ENCODE peak calls at places on chromosome 21, in seven cellular contexts. One of them, this sample, is unnamed.

GRCh38 chr21:32884062-32884461 is 112.5 kb upstream of the PAXBP1 start:
- DNase-seq in GM23338: peak
- DNase-seq in fibroblast of mammary gland: no peak
- DNase-seq in fibroblast of lung: no peak
- DNase-seq in IMR-90: no peak
- DNase-seq in breast epithelium: no peak
- DNase-seq in GM12865: peak
- DNase-seq in this sample: peak

GRCh38 chr21:36835383-36835795 is 131.1 kb downstream of the HLCS start:
- DNase-seq in GM23338: no peak
- DNase-seq in fibroblast of mammary gland: no peak
- DNase-seq in fibroblast of lung: no peak
- DNase-seq in IMR-90: no peak
- DNase-seq in breast epithelium: no peak
- DNase-seq in GM12865: no peak
- DNase-seq in this sample: no peak

GRCh38 chr21:37207441-37208009 is 59.6 kb downstream of the VPS26C start:
- DNase-seq in GM23338: no peak
- DNase-seq in fibroblast of mammary gland: peak
- DNase-seq in fibroblast of lung: peak
- DNase-seq in IMR-90: no peak
- DNase-seq in breast epithelium: peak
- DNase-seq in GM12865: peak
- DNase-seq in this sample: peak

GRCh38 chr21:41610042-41610839 is 102.3 kb upstream of the TMPRSS2 start:
- DNase-seq in GM23338: peak
- DNase-seq in fibroblast of mammary gland: peak
- DNase-seq in fibroblast of lung: peak
- DNase-seq in IMR-90: peak
- DNase-seq in breast epithelium: peak
- DNase-seq in GM12865: peak
- DNase-seq in this sample: peak

GRCh38 chr21:41825216-41825615 is 53.9 kb downstream of the PRDM15 start:
- DNase-seq in GM23338: no peak
- DNase-seq in fibroblast of mammary gland: no peak
- DNase-seq in fibroblast of lung: no peak
- DNase-seq in IMR-90: no peak
- DNase-seq in breast epithelium: no peak
- DNase-seq in GM12865: no peak
- DNase-seq in this sample: no peak

GRCh38 chr21:28239345-28239744 is 753.3 kb downstream of the LTN1 start:
- DNase-seq in GM23338: no peak
- DNase-seq in fibroblast of mammary gland: no peak
- DNase-seq in fibroblast of lung: no peak
- DNase-seq in IMR-90: no peak
- DNase-seq in breast epithelium: peak
- DNase-seq in GM12865: no peak
- DNase-seq in this sample: no peak

GRCh38 chr21:32940079-32941014 is 85.4 kb upstream of the OLIG2 start:
- DNase-seq in GM23338: peak
- DNase-seq in fibroblast of mammary gland: peak
- DNase-seq in fibroblast of lung: peak
- DNase-seq in IMR-90: peak
- DNase-seq in breast epithelium: no peak
- DNase-seq in GM12865: peak
- DNase-seq in this sample: peak

GRCh38 chr21:16608209-16608830 is 878.5 kb downstream of the USP25 start:
- DNase-seq in GM23338: peak
- DNase-seq in fibroblast of mammary gland: peak
- DNase-seq in fibroblast of lung: no peak
- DNase-seq in IMR-90: no peak
- DNase-seq in breast epithelium: no peak
- DNase-seq in GM12865: no peak
- DNase-seq in this sample: no peak

GRCh38 chr21:41418956-41419680 is 6.9 kb upstream of the MX1 start:
- DNase-seq in GM23338: no peak
- DNase-seq in fibroblast of mammary gland: no peak
- DNase-seq in fibroblast of lung: no peak
- DNase-seq in IMR-90: no peak
- DNase-seq in breast epithelium: no peak
- DNase-seq in GM12865: no peak
- DNase-seq in this sample: no peak

GRCh38 chr21:36849461-36849860 is 117.0 kb downstream of the HLCS start:
- DNase-seq in GM23338: no peak
- DNase-seq in fibroblast of mammary gland: no peak
- DNase-seq in fibroblast of lung: no peak
- DNase-seq in IMR-90: no peak
- DNase-seq in breast epithelium: no peak
- DNase-seq in GM12865: no peak
- DNase-seq in this sample: no peak

GRCh38 chr21:41703857-41704501 is 62.9 kb downstream of the RIPK4 start:
- DNase-seq in GM23338: no peak
- DNase-seq in fibroblast of mammary gland: no peak
- DNase-seq in fibroblast of lung: no peak
- DNase-seq in IMR-90: no peak
- DNase-seq in breast epithelium: peak
- DNase-seq in GM12865: no peak
- DNase-seq in this sample: no peak

GRCh38 chr21:34522284-34522683 is 10.3 kb upstream of the KCNE1 start:
- DNase-seq in GM23338: no peak
- DNase-seq in fibroblast of mammary gland: no peak
- DNase-seq in fibroblast of lung: no peak
- DNase-seq in IMR-90: no peak
- DNase-seq in breast epithelium: no peak
- DNase-seq in GM12865: no peak
- DNase-seq in this sample: no peak

GRCh38 chr21:34526618-34527290 is 14.7 kb upstream of the KCNE1 start:
- DNase-seq in GM23338: peak
- DNase-seq in fibroblast of mammary gland: peak
- DNase-seq in fibroblast of lung: peak
- DNase-seq in IMR-90: peak
- DNase-seq in breast epithelium: no peak
- DNase-seq in GM12865: peak
- DNase-seq in this sample: no peak

GRCh38 chr21:34526236-34526617 is 14.2 kb upstream of the KCNE1 start:
- DNase-seq in GM23338: no peak
- DNase-seq in fibroblast of mammary gland: peak
- DNase-seq in fibroblast of lung: no peak
- DNase-seq in IMR-90: no peak
- DNase-seq in breast epithelium: no peak
- DNase-seq in GM12865: no peak
- DNase-seq in this sample: no peak

GRCh38 chr21:34523019-34523418 is 11.0 kb upstream of the KCNE1 start:
- DNase-seq in GM23338: peak
- DNase-seq in fibroblast of mammary gland: no peak
- DNase-seq in fibroblast of lung: no peak
- DNase-seq in IMR-90: no peak
- DNase-seq in breast epithelium: no peak
- DNase-seq in GM12865: no peak
- DNase-seq in this sample: no peak

DNA sequence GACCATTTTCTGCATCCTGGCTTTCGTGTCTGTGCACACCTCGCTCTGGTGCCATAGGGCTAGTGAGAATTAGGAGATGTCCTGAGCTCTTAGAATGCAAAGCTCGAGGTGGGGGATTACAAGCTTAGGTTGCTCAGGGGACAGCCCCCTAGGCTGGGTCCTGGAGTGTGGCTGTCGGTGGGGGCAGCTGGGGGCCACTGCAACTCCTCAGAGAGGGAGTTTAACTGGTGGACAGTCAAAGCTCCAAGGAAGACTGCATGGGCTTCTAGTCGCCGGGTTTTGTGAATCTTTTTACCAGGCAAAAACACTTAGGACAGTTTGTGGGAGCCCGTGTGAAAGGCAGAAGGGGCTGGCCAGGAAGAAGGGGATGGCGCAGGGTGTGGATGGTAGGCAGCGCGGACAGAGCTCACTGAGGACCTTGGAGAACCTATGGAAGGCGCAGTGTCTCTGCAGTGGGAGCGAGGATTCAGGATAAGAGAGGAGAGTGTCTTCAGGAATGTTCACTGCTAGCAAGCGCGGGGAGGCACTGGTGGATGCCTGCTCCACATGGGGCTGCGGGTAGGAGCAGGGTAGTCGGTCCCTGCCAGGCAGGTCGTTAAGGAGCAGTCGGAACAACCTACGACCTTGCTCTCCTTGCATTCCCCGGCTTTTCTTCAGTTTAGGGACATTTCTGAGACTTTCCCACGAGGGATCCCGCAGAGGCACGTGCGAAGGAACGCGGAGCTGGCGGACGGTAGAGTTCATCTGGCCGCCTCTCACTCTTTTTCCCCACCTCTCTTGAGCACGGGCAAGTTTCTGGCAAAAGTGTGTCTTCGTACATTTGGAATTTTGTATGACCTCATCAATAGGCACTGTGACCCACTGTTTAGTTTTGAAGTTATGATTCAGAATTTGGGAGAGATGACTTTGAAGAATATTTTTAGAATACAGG is 12.9 kb upstream of the KCNE1 start:
- DNase-seq in GM23338: peak
- DNase-seq in fibroblast of mammary gland: peak
- DNase-seq in fibroblast of lung: peak
- DNase-seq in IMR-90: peak
- DNase-seq in breast epithelium: no peak
- DNase-seq in GM12865: no peak
- DNase-seq in this sample: peak
- H3K4me3 ChIP-seq in GM23338: peak
- H3K4me3 ChIP-seq in fibroblast of mammary gland: peak
- H3K4me3 ChIP-seq in fibroblast of lung: peak
- H3K4me3 ChIP-seq in IMR-90: peak
- H3K4me3 ChIP-seq in breast epithelium: peak
- H3K4me3 ChIP-seq in GM12865: no peak
- H3K4me3 ChIP-seq in this sample: no peak

GRCh38 chr21:26736449-26736848 is 108.8 kb downstream of the ADAMTS1 start:
- DNase-seq in GM23338: no peak
- DNase-seq in fibroblast of mammary gland: no peak
- DNase-seq in fibroblast of lung: no peak
- DNase-seq in IMR-90: no peak
- DNase-seq in breast epithelium: no peak
- DNase-seq in GM12865: no peak
- DNase-seq in this sample: no peak

DNA sequence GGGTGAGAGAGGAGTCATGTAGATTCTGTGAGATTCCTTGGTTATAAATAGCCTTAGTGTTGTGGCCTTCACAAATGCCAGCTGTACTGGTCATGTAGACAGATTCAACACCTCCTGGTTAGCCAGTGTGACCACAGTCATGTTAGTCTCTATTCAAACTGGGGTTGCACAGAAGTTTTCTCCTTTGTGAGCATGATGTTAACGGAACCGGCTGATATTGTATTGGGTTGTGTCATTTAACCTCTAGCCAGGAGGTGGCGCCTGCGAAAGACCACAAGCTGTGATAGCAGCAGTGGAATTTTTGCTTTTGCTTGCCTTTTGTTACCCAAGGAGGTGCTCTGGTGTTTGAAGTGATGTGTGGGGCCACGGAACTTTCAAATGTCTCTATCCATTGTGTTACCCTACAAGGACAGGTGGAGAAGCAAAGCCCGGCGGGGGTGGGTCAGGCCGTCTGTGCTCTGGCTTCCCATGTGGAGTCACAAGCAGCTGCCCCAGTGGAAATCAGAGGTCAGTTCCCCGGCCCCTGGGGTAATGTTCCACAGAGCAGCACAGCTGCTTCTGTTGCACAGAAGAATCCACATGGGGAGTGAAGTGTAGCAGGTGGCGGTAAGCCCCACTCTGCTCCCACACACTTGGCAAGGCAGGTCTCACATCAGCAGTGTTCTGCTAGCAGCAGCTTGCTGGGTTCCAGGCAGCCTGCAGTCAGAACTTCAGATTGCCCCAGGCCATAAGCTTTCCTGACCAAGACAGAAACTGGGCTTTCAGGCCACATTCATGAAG is 112.6 kb downstream of the ADAMTS1 start:
- DNase-seq in GM23338: peak
- DNase-seq in fibroblast of mammary gland: peak
- DNase-seq in fibroblast of lung: peak
- DNase-seq in IMR-90: peak
- DNase-seq in breast epithelium: no peak
- DNase-seq in GM12865: peak
- DNase-seq in this sample: peak
- H3K4me3 ChIP-seq in GM23338: no peak
- H3K4me3 ChIP-seq in fibroblast of mammary gland: no peak
- H3K4me3 ChIP-seq in fibroblast of lung: no peak
- H3K4me3 ChIP-seq in IMR-90: no peak
- H3K4me3 ChIP-seq in breast epithelium: peak
- H3K4me3 ChIP-seq in GM12865: no peak
- H3K4me3 ChIP-seq in this sample: no peak

DNA sequence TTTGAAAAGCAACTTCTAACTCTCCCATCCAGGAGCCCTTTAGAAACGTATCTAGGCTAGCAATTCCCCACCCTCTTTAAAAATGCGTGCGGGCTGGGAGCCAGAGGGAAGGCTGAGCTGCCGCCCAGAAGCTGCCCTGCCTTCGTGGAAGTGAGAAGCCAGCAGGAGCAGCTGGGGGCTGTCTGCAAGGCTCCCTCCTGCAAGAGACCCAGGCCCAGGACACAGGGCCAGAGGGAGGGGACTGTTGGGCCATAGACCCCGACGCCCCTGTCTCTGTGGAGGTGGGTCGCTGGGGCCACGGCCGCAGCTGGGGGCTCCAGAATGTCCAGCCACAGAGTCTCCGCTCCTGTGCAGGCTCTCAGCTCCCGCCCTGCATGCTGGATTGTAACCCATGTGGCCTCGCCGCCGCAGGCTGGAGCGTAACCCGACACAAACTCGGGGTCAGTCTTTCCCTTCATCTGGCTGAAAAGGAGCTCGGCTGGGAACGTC is 31.0 kb upstream of the COL6A2 start:
- DNase-seq in GM23338: no peak
- DNase-seq in fibroblast of mammary gland: peak
- DNase-seq in fibroblast of lung: peak
- DNase-seq in IMR-90: peak
- DNase-seq in breast epithelium: peak
- DNase-seq in GM12865: no peak
- DNase-seq in this sample: no peak
- H3K4me3 ChIP-seq in GM23338: no peak
- H3K4me3 ChIP-seq in fibroblast of mammary gland: no peak
- H3K4me3 ChIP-seq in fibroblast of lung: no peak
- H3K4me3 ChIP-seq in IMR-90: no peak
- H3K4me3 ChIP-seq in breast epithelium: no peak
- H3K4me3 ChIP-seq in GM12865: no peak
- H3K4me3 ChIP-seq in this sample: no peak

DNA sequence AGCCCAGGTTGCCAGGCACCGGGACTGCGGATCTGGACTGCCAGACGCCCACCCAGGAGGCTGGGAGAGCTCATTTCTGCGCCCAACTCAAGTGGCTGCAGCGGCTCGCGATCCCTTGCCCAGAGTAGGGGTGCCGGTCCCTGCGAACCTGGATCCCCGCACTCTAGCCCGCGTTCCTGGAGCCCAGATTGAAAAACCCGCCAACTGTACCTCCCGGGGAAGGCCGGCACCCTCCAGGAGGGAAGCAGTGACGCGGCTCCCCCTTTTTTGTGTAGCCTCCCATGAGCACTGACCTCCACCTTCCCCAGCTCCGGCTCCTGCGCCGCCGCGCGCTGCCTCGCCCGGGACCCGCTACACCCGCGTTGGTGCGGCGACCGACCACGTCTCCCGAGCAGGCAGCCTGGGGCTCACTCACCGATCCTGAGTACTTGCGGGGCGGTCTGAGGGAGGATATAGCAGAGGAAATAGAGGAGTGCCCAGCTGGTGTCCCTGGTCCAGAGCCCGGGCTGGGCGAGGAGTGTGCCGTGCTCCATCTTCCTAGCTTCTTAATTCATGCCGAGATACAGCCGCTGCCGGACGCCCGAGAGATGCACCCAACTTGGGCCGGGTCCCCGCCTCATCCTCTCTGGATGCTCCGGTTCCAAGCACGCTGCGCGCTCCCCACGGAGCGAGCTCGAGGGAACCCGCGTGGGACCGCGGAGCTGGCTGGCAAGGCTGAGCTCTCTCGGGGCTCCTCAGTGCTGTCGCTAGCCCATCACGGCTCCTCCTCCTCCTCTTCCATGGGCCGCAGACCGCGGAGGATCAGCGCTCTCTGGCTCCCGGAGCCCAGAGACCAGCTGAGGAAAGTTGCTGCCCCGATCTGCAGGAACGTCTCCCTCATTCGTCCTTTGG is 583 bp downstream of the GRIK1 start:
- DNase-seq in GM23338: peak
- DNase-seq in fibroblast of mammary gland: peak
- DNase-seq in fibroblast of lung: peak
- DNase-seq in IMR-90: no peak
- DNase-seq in breast epithelium: no peak
- DNase-seq in GM12865: no peak
- DNase-seq in this sample: peak
- H3K4me3 ChIP-seq in GM23338: peak
- H3K4me3 ChIP-seq in fibroblast of mammary gland: peak
- H3K4me3 ChIP-seq in fibroblast of lung: peak
- H3K4me3 ChIP-seq in IMR-90: no peak
- H3K4me3 ChIP-seq in breast epithelium: peak
- H3K4me3 ChIP-seq in GM12865: no peak
- H3K4me3 ChIP-seq in this sample: peak